ENCODE peak calls at places on chromosomes 2 and 18, in seven cellular contexts. One of them, this sample, is unnamed.

GRCh38 chr2:29219374-29219773 is 104.2 kb downstream of the CLIP4 start:
- DNase-seq in NB4: no peak
- DNase-seq in GM10248: no peak
- DNase-seq in PC-3: no peak
- DNase-seq in foreskin keratinocyte: no peak
- DNase-seq in astrocyte of the cerebellum: no peak
- DNase-seq in activated CD8-positive, alpha-beta T cell treated with anti-CD3 and anti-CD28 coated beads for 36 hours: no peak
- DNase-seq in this sample: no peak

GRCh38 chr2:98691307-98691706 is 39.6 kb downstream of the MGAT4A start:
- DNase-seq in foreskin keratinocyte: peak
- DNase-seq in NB4: no peak
- DNase-seq in astrocyte of the cerebellum: no peak
- DNase-seq in activated CD8-positive, alpha-beta T cell treated with anti-CD3 and anti-CD28 coated beads for 36 hours: no peak
- DNase-seq in GM10248: no peak
- DNase-seq in PC-3: peak
- DNase-seq in this sample: no peak

GRCh38 chr2:239957681-239958181 is 67.4 kb downstream of the NDUFA10 start:
- DNase-seq in GM10248: no peak
- DNase-seq in activated CD8-positive, alpha-beta T cell treated with anti-CD3 and anti-CD28 coated beads for 36 hours: no peak
- DNase-seq in PC-3: no peak
- DNase-seq in NB4: no peak
- DNase-seq in foreskin keratinocyte: no peak
- DNase-seq in astrocyte of the cerebellum: no peak
- DNase-seq in this sample: no peak

GRCh38 chr18:42813570-42813969 is 301.9 kb downstream of the RIT2 start:
- DNase-seq in PC-3: no peak
- DNase-seq in GM10248: no peak
- DNase-seq in astrocyte of the cerebellum: no peak
- DNase-seq in NB4: no peak
- DNase-seq in foreskin keratinocyte: no peak
- DNase-seq in activated CD8-positive, alpha-beta T cell treated with anti-CD3 and anti-CD28 coated beads for 36 hours: no peak
- DNase-seq in this sample: no peak

GRCh38 chr2:40251146-40251545 is 200.7 kb downstream of the SLC8A1 start:
- DNase-seq in foreskin keratinocyte: no peak
- DNase-seq in NB4: no peak
- DNase-seq in astrocyte of the cerebellum: no peak
- DNase-seq in GM10248: no peak
- DNase-seq in activated CD8-positive, alpha-beta T cell treated with anti-CD3 and anti-CD28 coated beads for 36 hours: no peak
- DNase-seq in PC-3: peak
- DNase-seq in this sample: no peak

GRCh38 chr2:182581196-182581935 is 134.7 kb upstream of the DNAJC10 start:
- DNase-seq in PC-3: no peak
- DNase-seq in activated CD8-positive, alpha-beta T cell treated with anti-CD3 and anti-CD28 coated beads for 36 hours: no peak
- DNase-seq in GM10248: no peak
- DNase-seq in NB4: no peak
- DNase-seq in foreskin keratinocyte: no peak
- DNase-seq in astrocyte of the cerebellum: no peak
- DNase-seq in this sample: no peak

GRCh38 chr18:55833543-55833942 is 245.6 kb upstream of the TCF4 start:
- DNase-seq in NB4: no peak
- DNase-seq in PC-3: peak
- DNase-seq in GM10248: no peak
- DNase-seq in foreskin keratinocyte: peak
- DNase-seq in activated CD8-positive, alpha-beta T cell treated with anti-CD3 and anti-CD28 coated beads for 36 hours: no peak
- DNase-seq in astrocyte of the cerebellum: peak
- DNase-seq in this sample: peak

GRCh38 chr18:3230401-3231334 is 10.9 kb upstream of the MYOM1 start:
- DNase-seq in astrocyte of the cerebellum: no peak
- DNase-seq in foreskin keratinocyte: no peak
- DNase-seq in NB4: peak
- DNase-seq in PC-3: peak
- DNase-seq in GM10248: no peak
- DNase-seq in activated CD8-positive, alpha-beta T cell treated with anti-CD3 and anti-CD28 coated beads for 36 hours: peak
- DNase-seq in this sample: no peak

GRCh38 chr2:33272001-33272400 is 204.4 kb upstream of the RASGRP3 start:
- DNase-seq in PC-3: no peak
- DNase-seq in NB4: no peak
- DNase-seq in GM10248: peak
- DNase-seq in activated CD8-positive, alpha-beta T cell treated with anti-CD3 and anti-CD28 coated beads for 36 hours: peak
- DNase-seq in astrocyte of the cerebellum: peak
- DNase-seq in foreskin keratinocyte: no peak
- DNase-seq in this sample: no peak

DNA sequence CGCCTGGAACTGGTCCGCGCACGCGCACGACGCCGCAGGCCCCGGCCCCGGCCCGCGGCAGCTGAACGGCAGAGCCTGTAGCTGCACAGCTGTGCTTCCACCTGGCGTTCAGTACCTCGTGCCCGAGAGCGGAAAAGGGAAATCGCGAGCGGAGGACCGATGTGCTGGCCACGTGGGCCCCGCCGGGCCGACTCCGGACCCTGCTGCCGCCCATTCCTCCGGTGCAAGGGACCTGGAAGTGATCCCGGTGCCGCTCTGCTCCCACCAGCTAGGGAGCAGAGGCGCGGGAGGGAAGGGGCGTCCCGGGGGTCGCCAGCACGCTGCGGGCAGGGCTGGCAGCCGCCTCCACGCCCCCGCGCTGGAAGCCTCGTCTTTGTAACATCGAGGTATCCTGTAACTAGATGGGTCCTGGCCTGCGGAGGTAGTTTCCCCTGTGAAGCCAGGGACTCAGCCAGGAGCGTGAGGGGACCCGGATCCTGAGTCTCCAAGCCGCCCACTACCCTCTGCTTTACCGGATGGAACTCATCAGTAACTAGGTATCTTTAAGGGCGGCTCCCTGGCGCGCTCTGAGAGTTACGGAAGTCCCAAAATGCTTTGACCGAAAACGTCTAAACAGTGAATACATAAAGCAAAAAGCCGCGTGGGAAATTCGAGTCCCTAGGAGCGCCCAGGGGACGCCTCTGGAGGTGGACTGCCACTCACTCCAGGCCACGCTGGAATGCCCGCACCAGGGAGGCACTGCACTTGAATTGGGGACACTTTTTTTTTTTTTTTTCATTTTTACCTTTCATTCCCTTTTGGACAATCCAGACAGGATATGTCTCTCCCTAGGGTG is 736 bp upstream of the ODC1 start:
- DNase-seq in astrocyte of the cerebellum: peak
- DNase-seq in foreskin keratinocyte: peak
- DNase-seq in GM10248: peak
- DNase-seq in PC-3: peak
- DNase-seq in NB4: peak
- DNase-seq in activated CD8-positive, alpha-beta T cell treated with anti-CD3 and anti-CD28 coated beads for 36 hours: peak
- DNase-seq in this sample: no peak
- TF ChIP-seq CTCF in astrocyte of the cerebellum: peak
- TF ChIP-seq CTCF in foreskin keratinocyte: peak
- TF ChIP-seq CTCF in GM10248: peak
- TF ChIP-seq CTCF in PC-3: peak
- TF ChIP-seq CTCF in NB4: no peak
- TF ChIP-seq CTCF in activated CD8-positive, alpha-beta T cell treated with anti-CD3 and anti-CD28 coated beads for 36 hours: no peak
- TF ChIP-seq CTCF in this sample: no peak

DNA sequence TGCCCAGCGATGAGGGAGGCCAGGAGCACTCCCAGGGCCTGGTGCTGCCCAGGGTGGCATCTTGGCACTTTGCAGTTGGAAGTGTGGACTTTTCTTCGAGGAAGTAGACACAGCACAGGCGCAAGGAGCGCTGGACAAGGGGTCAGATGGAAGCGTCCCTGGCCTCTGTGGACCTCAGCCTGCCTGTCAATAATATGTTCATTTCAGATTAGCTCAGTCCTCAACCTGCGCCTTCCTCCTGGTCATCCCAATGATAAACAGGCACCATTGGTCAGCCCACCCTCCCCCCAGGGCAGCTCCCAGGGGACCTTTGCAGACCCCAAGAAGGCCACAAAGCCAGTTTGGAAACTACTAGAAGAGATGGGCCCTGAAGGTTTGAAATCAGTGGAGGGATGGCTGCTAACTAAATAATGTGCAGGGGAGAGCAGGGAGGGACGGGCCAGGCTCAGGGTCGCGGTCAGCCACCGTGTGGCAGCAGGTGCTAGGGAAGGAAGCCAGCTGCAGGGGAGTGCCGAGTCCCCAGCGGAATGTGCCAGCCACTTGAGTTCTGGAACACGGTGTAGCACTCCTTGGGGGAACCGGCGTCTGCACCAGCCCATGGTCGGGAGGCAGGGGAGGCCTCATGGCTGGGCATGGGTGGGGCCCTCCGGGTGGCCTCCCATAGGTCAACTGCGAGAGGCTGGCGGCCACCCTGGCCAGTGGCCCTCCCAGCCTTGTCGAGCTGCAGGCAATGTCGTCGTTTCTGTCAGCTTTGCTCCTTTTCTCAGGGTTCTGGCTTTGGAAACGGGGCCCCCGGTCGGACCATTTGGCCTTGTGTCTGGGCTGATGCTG is 59.9 kb downstream of the ADI1 start:
- DNase-seq in astrocyte of the cerebellum: no peak
- DNase-seq in NB4: no peak
- DNase-seq in GM10248: no peak
- DNase-seq in PC-3: no peak
- DNase-seq in foreskin keratinocyte: no peak
- DNase-seq in activated CD8-positive, alpha-beta T cell treated with anti-CD3 and anti-CD28 coated beads for 36 hours: no peak
- DNase-seq in this sample: no peak
- TF ChIP-seq CTCF in astrocyte of the cerebellum: no peak
- TF ChIP-seq CTCF in NB4: no peak
- TF ChIP-seq CTCF in GM10248: no peak
- TF ChIP-seq CTCF in PC-3: no peak
- TF ChIP-seq CTCF in foreskin keratinocyte: no peak
- TF ChIP-seq CTCF in activated CD8-positive, alpha-beta T cell treated with anti-CD3 and anti-CD28 coated beads for 36 hours: no peak
- TF ChIP-seq CTCF in this sample: no peak

DNA sequence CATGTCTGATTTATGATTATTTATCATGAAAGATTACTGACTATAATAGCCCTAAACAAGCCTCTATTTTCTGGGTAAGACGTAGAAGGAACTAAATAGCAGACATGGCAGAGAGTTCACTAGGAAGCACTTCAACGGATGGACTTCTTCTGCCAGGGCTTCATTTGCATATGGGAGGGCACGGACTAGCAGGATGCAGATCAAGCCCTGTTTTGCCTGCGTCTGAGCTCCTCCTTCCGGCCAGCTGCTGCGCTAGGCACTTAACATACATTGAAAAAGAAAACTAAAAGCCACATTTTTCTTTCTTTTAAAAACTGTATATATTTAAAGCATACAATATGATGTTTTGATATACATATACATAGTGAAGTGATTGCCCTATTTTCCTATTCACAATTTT is 340.0 kb upstream of the MEX3C start:
- DNase-seq in NB4: peak
- DNase-seq in PC-3: peak
- DNase-seq in activated CD8-positive, alpha-beta T cell treated with anti-CD3 and anti-CD28 coated beads for 36 hours: peak
- DNase-seq in foreskin keratinocyte: peak
- DNase-seq in GM10248: no peak
- DNase-seq in astrocyte of the cerebellum: peak
- DNase-seq in this sample: no peak
- TF ChIP-seq CTCF in NB4: peak
- TF ChIP-seq CTCF in PC-3: no peak
- TF ChIP-seq CTCF in activated CD8-positive, alpha-beta T cell treated with anti-CD3 and anti-CD28 coated beads for 36 hours: no peak
- TF ChIP-seq CTCF in foreskin keratinocyte: peak
- TF ChIP-seq CTCF in GM10248: no peak
- TF ChIP-seq CTCF in astrocyte of the cerebellum: peak
- TF ChIP-seq CTCF in this sample: no peak

DNA sequence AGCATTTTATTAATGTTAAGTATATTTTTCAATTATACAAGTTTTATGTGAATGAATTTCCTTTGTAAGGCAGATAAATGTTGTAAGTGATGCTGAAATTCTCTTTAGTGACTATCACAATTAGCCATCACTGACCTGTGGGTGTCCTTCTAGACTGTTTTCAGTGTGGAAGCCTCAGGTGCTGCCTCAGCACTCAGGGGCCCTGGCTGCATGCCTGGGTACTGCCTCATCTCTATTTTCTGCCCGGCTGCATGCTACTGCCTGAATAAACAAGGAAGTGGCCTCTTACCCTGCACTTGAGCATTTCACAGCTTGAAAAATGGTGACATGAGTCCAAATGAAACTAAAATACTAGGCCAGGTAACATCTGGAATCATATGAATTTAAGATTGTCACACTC is 787.6 kb upstream of the SALL3 start:
- DNase-seq in PC-3: no peak
- DNase-seq in NB4: no peak
- DNase-seq in astrocyte of the cerebellum: no peak
- DNase-seq in GM10248: no peak
- DNase-seq in foreskin keratinocyte: peak
- DNase-seq in activated CD8-positive, alpha-beta T cell treated with anti-CD3 and anti-CD28 coated beads for 36 hours: no peak
- DNase-seq in this sample: no peak
- TF ChIP-seq CTCF in PC-3: no peak
- TF ChIP-seq CTCF in NB4: no peak
- TF ChIP-seq CTCF in astrocyte of the cerebellum: no peak
- TF ChIP-seq CTCF in GM10248: no peak
- TF ChIP-seq CTCF in foreskin keratinocyte: no peak
- TF ChIP-seq CTCF in activated CD8-positive, alpha-beta T cell treated with anti-CD3 and anti-CD28 coated beads for 36 hours: no peak
- TF ChIP-seq CTCF in this sample: no peak

DNA sequence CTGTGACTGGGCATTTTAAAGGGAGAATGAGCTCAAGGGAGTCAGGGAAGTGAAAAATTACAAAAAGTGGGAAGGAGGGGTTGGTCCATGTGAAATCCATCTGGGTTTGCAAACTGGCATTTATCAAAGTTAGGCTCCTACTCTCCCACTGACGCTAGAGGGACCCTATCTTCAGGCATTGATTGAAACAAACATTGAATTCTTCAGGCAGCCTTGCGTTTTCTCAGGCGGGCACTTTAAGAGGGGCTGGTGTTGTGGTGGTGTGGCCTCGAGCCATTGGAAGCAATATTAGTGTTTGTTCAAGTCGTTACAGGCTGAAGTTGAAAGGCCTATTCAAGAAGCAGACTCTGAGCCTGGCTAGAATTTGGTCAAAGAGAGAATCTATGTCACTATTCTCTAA is 36.6 kb downstream of the STON1 start:
- DNase-seq in foreskin keratinocyte: no peak
- DNase-seq in NB4: no peak
- DNase-seq in GM10248: no peak
- DNase-seq in activated CD8-positive, alpha-beta T cell treated with anti-CD3 and anti-CD28 coated beads for 36 hours: no peak
- DNase-seq in PC-3: no peak
- DNase-seq in astrocyte of the cerebellum: peak
- DNase-seq in this sample: no peak
- TF ChIP-seq CTCF in foreskin keratinocyte: peak
- TF ChIP-seq CTCF in NB4: no peak
- TF ChIP-seq CTCF in GM10248: no peak
- TF ChIP-seq CTCF in activated CD8-positive, alpha-beta T cell treated with anti-CD3 and anti-CD28 coated beads for 36 hours: no peak
- TF ChIP-seq CTCF in PC-3: peak
- TF ChIP-seq CTCF in astrocyte of the cerebellum: peak
- TF ChIP-seq CTCF in this sample: peak